ENCODE peak calls at places on chromosomes 6 and 20, in four cellular contexts. U, F, Y and W are unnamed samples.

GRCh38 chr20:21994203-21994602 is 288.7 kb downstream of the PAX1 start:
- DNase-seq in U (no peak), F (no peak), Y (no peak), W (no peak)

GRCh38 chr6:166929534-166930189 is 26.7 kb downstream of the RNASET2 start:
- DNase-seq in U (no peak), F (no peak), Y (no peak), W (peak)

GRCh38 chr6:162069995-162070394 is 657.6 kb downstream of the PRKN start:
- DNase-seq in U (no peak), F (no peak), Y (no peak), W (no peak)

GRCh38 chr6:35955970-35956369 is 35.1 kb upstream of the SRPK1 start:
- DNase-seq in U (no peak), F (no peak), Y (no peak), W (no peak)

GRCh38 chr6:155645328-155645727 is 189.7 kb upstream of the NOX3 start:
- DNase-seq in U (peak), F (no peak), Y (no peak), W (no peak)

GRCh38 chr6:5905431-5906339 is 101.0 kb downstream of the NRN1 start:
- DNase-seq in U (peak), F (peak), Y (peak), W (no peak)

GRCh38 chr6:50565004-50565403 is 148.3 kb upstream of the TFAP2D start:
- DNase-seq in U (no peak), F (no peak), Y (no peak), W (no peak)

GRCh38 chr20:33654680-33655161 is 7.4 kb upstream of the C20orf144 start:
- DNase-seq in U (no peak), F (no peak), Y (no peak), W (no peak)

GRCh38 chr6:99344289-99344688 is 5.2 kb downstream of the FAXC start:
- DNase-seq in U (peak), F (no peak), Y (no peak), W (no peak)

GRCh38 chr6:154951400-154952200 is 43.5 kb upstream of the TIAM2 start:
- DNase-seq in U (no peak), F (no peak), Y (no peak), W (no peak)

GRCh38 chr6:35668708-35669440 is 19.8 kb downstream of the FKBP5 start:
- DNase-seq in U (peak), F (no peak), Y (no peak), W (no peak)

GRCh38 chr6:149306967-149307366 is 10.5 kb upstream of the TAB2 start:
- DNase-seq in U (no peak), F (no peak), Y (no peak), W (no peak)

GRCh38 chr6:70593118-70593486 is 26.4 kb downstream of the SDHAF4 start:
- DNase-seq in U (no peak), F (no peak), Y (no peak), W (no peak)

GRCh38 chr20:64099880-64100565 is 7.3 kb downstream of the NPBWR2 start:
- DNase-seq in U (no peak), F (no peak), Y (no peak), W (no peak)

GRCh38 chr6:112882381-112882780 is 535.3 kb downstream of the RFPL4B start:
- DNase-seq in U (no peak), F (no peak), Y (no peak), W (no peak)

GRCh38 chr6:158213925-158214674 is 46.0 kb downstream of the GTF2H5 start:
- DNase-seq in U (peak), F (no peak), Y (peak), W (no peak)

GRCh38 chr6:83518946-83519489 is 6.7 kb downstream of the PRSS35 start:
- DNase-seq in U (peak), F (no peak), Y (no peak), W (no peak)

GRCh38 chr20:24730750-24731149 is 218.3 kb upstream of the CST7 start:
- DNase-seq in U (no peak), F (no peak), Y (no peak), W (peak)